ENCODE peak calls at places on chromosomes 16 and 17, in six cellular contexts. Y is BJ, F is fibroblast of the aortic adventitia, P is psoas muscle, D is AG10803, G is RWPE1. C is an unnamed sample.

GRCh38 chr16:29806096-29806579 is at the start of gene MAZ:
- DNase-seq in G (peak), F (no peak), Y (no peak), P (no peak), D (no peak), C (no peak)

GRCh38 chr16:66042341-66042740 is 324.1 kb upstream of the CDH5 start:
- DNase-seq in F (no peak), P (no peak), Y (no peak), G (no peak), D (no peak), C (no peak)

GRCh38 chr16:4676826-4677225 is 16.5 kb upstream of the NUDT16L1 start:
- DNase-seq in D (no peak), Y (no peak), P (no peak), G (no peak), F (no peak), C (no peak)

GRCh38 chr16:15857779-15858560 is 1.1 kb upstream of the MYH11 start:
- DNase-seq in F (peak), G (no peak), Y (no peak), D (peak), P (peak), C (no peak)

GRCh38 chr16:1688807-1689560 is 10.9 kb downstream of the JPT2 start:
- DNase-seq in Y (no peak), P (no peak), D (no peak), F (peak), G (peak), C (no peak)

GRCh38 chr16:21524068-21524751 is 75.2 kb upstream of the METTL9 start:
- DNase-seq in Y (no peak), G (no peak), D (no peak), P (peak), F (no peak), C (no peak)

GRCh38 chr16:4261557-4262172 is 11.2 kb downstream of the TFAP4 start:
- DNase-seq in Y (no peak), F (no peak), P (peak), D (peak), G (no peak), C (no peak)

GRCh38 chr17:27544350-27545131 is 86.4 kb upstream of the LGALS9 start:
- DNase-seq in P (no peak), Y (no peak), G (no peak), F (no peak), D (no peak), C (peak)

GRCh38 chr17:59004338-59005111 is 102.2 kb downstream of the TRIM37 start:
- DNase-seq in Y (no peak), P (no peak), G (peak), D (peak), F (peak), C (peak)

C was measured in stimulated activated naive B cell treated with anti-CD40 and anti-IgM and Interleukin-4, amounts not matched to agents 10 μg/mL and 1 μg/mL and 100 μg/mL, for 72 hours.